ENCODE peak calls at places on chromosome 14, in four cellular contexts. L, K, O and A are unnamed samples.

GRCh38 chr14:62189698-62190097 is 427.5 kb downstream of the SNAPC1 start:
- DNase-seq in L (no peak), K (no peak), O (no peak), A (no peak)

GRCh38 chr14:23175823-23176222 is 7.6 kb downstream of the SLC7A8 start:
- DNase-seq in L (no peak), K (peak), O (no peak), A (no peak)

GRCh38 chr14:89290813-89291212 is 126.2 kb downstream of the FOXN3 start:
- DNase-seq in L (no peak), K (no peak), O (no peak), A (no peak)

GRCh38 chr14:64636208-64636979 is 67.8 kb upstream of the PLEKHG3 start:
- DNase-seq in L (peak), K (no peak), O (peak), A (peak)

GRCh38 chr14:96256420-96256819 is 410 bp downstream of the BDKRB1 start:
- DNase-seq in L (no peak), K (no peak), O (no peak), A (no peak)

GRCh38 chr14:95291859-95292542 is 27.7 kb downstream of the CLMN start:
- DNase-seq in L (no peak), K (peak), O (no peak), A (no peak)

GRCh38 chr14:54348001-54348611 is 48.7 kb upstream of the CDKN3 start:
- DNase-seq in L (no peak), K (no peak), O (no peak), A (no peak)

GRCh38 chr14:28926091-28926490 is 159.5 kb downstream of the FOXG1 start:
- DNase-seq in L (no peak), K (no peak), O (no peak), A (no peak)

GRCh38 chr14:100824156-100824555 is 1.8 kb upstream of the MEG3 start:
- DNase-seq in L (peak), K (no peak), O (no peak), A (no peak)

GRCh38 chr14:35289623-35290022 is 2.6 kb upstream of the PSMA6 start:
- DNase-seq in L (no peak), K (no peak), O (no peak), A (no peak)

GRCh38 chr14:61479746-61480502 is 158.5 kb downstream of the PRKCH start:
- DNase-seq in L (no peak), K (no peak), O (no peak), A (no peak)

GRCh38 chr14:39499514-39499913 is 67.3 kb upstream of the FBXO33 start:
- DNase-seq in L (no peak), K (no peak), O (no peak), A (no peak)

GRCh38 chr14:74942608-74943007 is 12.8 kb downstream of the PGF start:
- DNase-seq in L (no peak), K (no peak), O (no peak), A (no peak)

GRCh38 chr14:23624830-23625404 is 11.2 kb upstream of the DHRS2 start:
- DNase-seq in L (no peak), K (no peak), O (no peak), A (no peak)

GRCh38 chr14:24143511-24143910 is 2.1 kb upstream of the EMC9 start:
- DNase-seq in L (no peak), K (no peak), O (no peak), A (no peak)

GRCh38 chr14:100246136-100246535 is 7.2 kb downstream of the YY1 start:
- DNase-seq in L (no peak), K (no peak), O (no peak), A (no peak)

GRCh38 chr14:98579140-98579539 is 692.9 kb downstream of the BCL11B start:
- DNase-seq in L (no peak), K (no peak), O (no peak), A (no peak)

GRCh38 chr14:94045563-94046345 is 19.6 kb downstream of the OTUB2 start:
- DNase-seq in L (no peak), K (no peak), O (no peak), A (no peak)

GRCh38 chr14:92726135-92726932 is 22.1 kb downstream of the LGMN start:
- DNase-seq in L (no peak), K (peak), O (no peak), A (peak)

GRCh38 chr14:69741055-69741454 is 25.9 kb upstream of the SRSF5 start:
- DNase-seq in L (no peak), K (no peak), O (no peak), A (no peak)

GRCh38 chr14:91953170-91953985 is 5.9 kb upstream of the FBLN5 start:
- DNase-seq in L (no peak), K (no peak), O (no peak), A (no peak)

GRCh38 chr14:87343641-87344040 is 649.3 kb downstream of the GALC start:
- DNase-seq in L (no peak), K (no peak), O (no peak), A (no peak)